ENCODE peak calls at places on chromosomes 1 and 21, in nine cellular contexts. One of them, this sample, is unnamed.

GRCh38 chr1:179910934-179911333 is 28.8 kb downstream of the TOR1AIP1 start:
- DNase-seq in stomach: no peak
- DNase-seq in mucosa of descending colon: no peak
- DNase-seq in upper lobe of right lung: no peak
- DNase-seq in kidney epithelial cell: no peak
- DNase-seq in WTC11: no peak
- DNase-seq in glutamatergic neuron: no peak
- DNase-seq in GM23338: no peak
- DNase-seq in Calu3: no peak
- DNase-seq in this sample: no peak

GRCh38 chr1:155396874-155397476 is 76.3 kb downstream of the RUSC1 start:
- DNase-seq in Calu3: no peak
- DNase-seq in WTC11: no peak
- DNase-seq in GM23338: no peak
- DNase-seq in mucosa of descending colon: peak
- DNase-seq in kidney epithelial cell: no peak
- DNase-seq in glutamatergic neuron: no peak
- DNase-seq in stomach: peak
- DNase-seq in upper lobe of right lung: peak
- DNase-seq in this sample: no peak

GRCh38 chr1:106755682-106756406 is 300.6 kb upstream of the PRMT6 start:
- DNase-seq in upper lobe of right lung: no peak
- DNase-seq in mucosa of descending colon: no peak
- DNase-seq in GM23338: no peak
- DNase-seq in kidney epithelial cell: no peak
- DNase-seq in WTC11: no peak
- DNase-seq in stomach: no peak
- DNase-seq in Calu3: peak
- DNase-seq in glutamatergic neuron: no peak
- DNase-seq in this sample: no peak

GRCh38 chr1:18927654-18928272 is 25.4 kb upstream of the ALDH4A1 start:
- DNase-seq in GM23338: no peak
- DNase-seq in mucosa of descending colon: no peak
- DNase-seq in WTC11: no peak
- DNase-seq in stomach: no peak
- DNase-seq in glutamatergic neuron: no peak
- DNase-seq in Calu3: peak
- DNase-seq in upper lobe of right lung: no peak
- DNase-seq in kidney epithelial cell: no peak
- DNase-seq in this sample: peak

GRCh38 chr1:94309216-94309615 is 71.8 kb upstream of the ARHGAP29 start:
- DNase-seq in stomach: no peak
- DNase-seq in GM23338: no peak
- DNase-seq in Calu3: no peak
- DNase-seq in kidney epithelial cell: no peak
- DNase-seq in upper lobe of right lung: no peak
- DNase-seq in WTC11: no peak
- DNase-seq in mucosa of descending colon: no peak
- DNase-seq in glutamatergic neuron: no peak
- DNase-seq in this sample: no peak

GRCh38 chr1:241834733-241835377 is 13.1 kb upstream of the EXO1 start:
- DNase-seq in GM23338: peak
- DNase-seq in WTC11: no peak
- DNase-seq in glutamatergic neuron: no peak
- DNase-seq in upper lobe of right lung: no peak
- DNase-seq in kidney epithelial cell: no peak
- DNase-seq in Calu3: peak
- DNase-seq in mucosa of descending colon: no peak
- DNase-seq in stomach: no peak
- DNase-seq in this sample: no peak

GRCh38 chr1:24321712-24322635 is 2.8 kb downstream of the GRHL3 start:
- DNase-seq in stomach: peak
- DNase-seq in WTC11: peak
- DNase-seq in glutamatergic neuron: peak
- DNase-seq in kidney epithelial cell: peak
- DNase-seq in Calu3: peak
- DNase-seq in GM23338: peak
- DNase-seq in upper lobe of right lung: peak
- DNase-seq in mucosa of descending colon: peak
- DNase-seq in this sample: peak

GRCh38 chr1:21293537-21294265 is 3.4 kb upstream of the ECE1 start:
- DNase-seq in mucosa of descending colon: peak
- DNase-seq in GM23338: no peak
- DNase-seq in kidney epithelial cell: no peak
- DNase-seq in WTC11: no peak
- DNase-seq in glutamatergic neuron: no peak
- DNase-seq in Calu3: no peak
- DNase-seq in stomach: no peak
- DNase-seq in upper lobe of right lung: no peak
- DNase-seq in this sample: peak

GRCh38 chr1:167474191-167474641 is 44.1 kb downstream of the CD247 start:
- DNase-seq in mucosa of descending colon: no peak
- DNase-seq in stomach: no peak
- DNase-seq in upper lobe of right lung: peak
- DNase-seq in GM23338: no peak
- DNase-seq in WTC11: no peak
- DNase-seq in glutamatergic neuron: no peak
- DNase-seq in Calu3: no peak
- DNase-seq in kidney epithelial cell: no peak
- DNase-seq in this sample: no peak

GRCh38 chr1:157404063-157404501 is 148.2 kb downstream of the FCRL5 start:
- DNase-seq in glutamatergic neuron: no peak
- DNase-seq in kidney epithelial cell: no peak
- DNase-seq in mucosa of descending colon: no peak
- DNase-seq in GM23338: no peak
- DNase-seq in upper lobe of right lung: no peak
- DNase-seq in Calu3: no peak
- DNase-seq in stomach: no peak
- DNase-seq in WTC11: no peak
- DNase-seq in this sample: no peak

GRCh38 chr1:184210048-184210447 is 158.5 kb downstream of the TSEN15 start:
- DNase-seq in glutamatergic neuron: no peak
- DNase-seq in mucosa of descending colon: no peak
- DNase-seq in WTC11: no peak
- DNase-seq in GM23338: no peak
- DNase-seq in upper lobe of right lung: no peak
- DNase-seq in Calu3: no peak
- DNase-seq in stomach: no peak
- DNase-seq in kidney epithelial cell: peak
- DNase-seq in this sample: no peak

GRCh38 chr1:51583532-51583931 is 33.4 kb upstream of the OSBPL9 start:
- DNase-seq in Calu3: no peak
- DNase-seq in WTC11: no peak
- DNase-seq in kidney epithelial cell: no peak
- DNase-seq in upper lobe of right lung: peak
- DNase-seq in GM23338: no peak
- DNase-seq in stomach: peak
- DNase-seq in glutamatergic neuron: no peak
- DNase-seq in mucosa of descending colon: no peak
- DNase-seq in this sample: no peak

GRCh38 chr1:233143266-233143665 is 152.3 kb downstream of the PCNX2 start:
- DNase-seq in stomach: no peak
- DNase-seq in upper lobe of right lung: no peak
- DNase-seq in GM23338: no peak
- DNase-seq in mucosa of descending colon: no peak
- DNase-seq in kidney epithelial cell: no peak
- DNase-seq in Calu3: no peak
- DNase-seq in WTC11: no peak
- DNase-seq in glutamatergic neuron: no peak
- DNase-seq in this sample: no peak
- TF ChIP-seq CTCF in stomach: no peak
- TF ChIP-seq CTCF in upper lobe of right lung: no peak
- TF ChIP-seq CTCF in GM23338: no peak
- TF ChIP-seq CTCF in mucosa of descending colon: no peak
- TF ChIP-seq CTCF in kidney epithelial cell: no peak
- TF ChIP-seq CTCF in Calu3: no peak
- TF ChIP-seq CTCF in WTC11: no peak
- TF ChIP-seq CTCF in glutamatergic neuron: no peak
- TF ChIP-seq CTCF in this sample: no peak

GRCh38 chr21:16457498-16457897 is 727.7 kb downstream of the USP25 start:
- DNase-seq in WTC11: no peak
- DNase-seq in GM23338: no peak
- DNase-seq in upper lobe of right lung: no peak
- DNase-seq in mucosa of descending colon: no peak
- DNase-seq in stomach: no peak
- DNase-seq in glutamatergic neuron: no peak
- DNase-seq in Calu3: no peak
- DNase-seq in kidney epithelial cell: no peak
- DNase-seq in this sample: no peak

GRCh38 chr21:16455978-16456377 is 726.2 kb downstream of the USP25 start:
- DNase-seq in Calu3: no peak
- DNase-seq in upper lobe of right lung: no peak
- DNase-seq in kidney epithelial cell: no peak
- DNase-seq in WTC11: no peak
- DNase-seq in GM23338: peak
- DNase-seq in mucosa of descending colon: no peak
- DNase-seq in glutamatergic neuron: peak
- DNase-seq in stomach: no peak
- DNase-seq in this sample: no peak

GRCh38 chr21:16455526-16455925 is 725.7 kb downstream of the USP25 start:
- DNase-seq in GM23338: no peak
- DNase-seq in mucosa of descending colon: no peak
- DNase-seq in stomach: no peak
- DNase-seq in glutamatergic neuron: no peak
- DNase-seq in Calu3: no peak
- DNase-seq in kidney epithelial cell: no peak
- DNase-seq in upper lobe of right lung: no peak
- DNase-seq in WTC11: no peak
- DNase-seq in this sample: no peak

DNA sequence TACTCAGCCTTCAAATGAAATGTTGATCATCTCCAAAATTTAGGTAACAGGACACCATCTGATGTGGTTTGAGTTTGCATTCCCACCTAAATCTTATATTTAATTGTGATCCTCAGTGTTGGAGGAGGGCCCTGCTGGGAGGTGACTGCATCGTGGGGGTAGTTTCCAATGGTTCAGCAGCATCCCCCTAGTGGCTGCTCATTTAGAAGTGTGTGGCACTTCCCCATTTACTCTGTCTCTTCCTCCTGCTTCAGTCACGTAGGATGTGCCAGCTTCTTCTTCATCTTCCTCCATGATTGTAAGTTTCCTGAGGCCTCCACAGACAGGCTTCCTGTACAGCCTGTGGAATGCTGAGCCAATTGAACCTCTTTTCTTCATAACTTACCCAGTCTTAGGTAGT is 731.2 kb downstream of the USP25 start:
- DNase-seq in stomach: no peak
- DNase-seq in kidney epithelial cell: no peak
- DNase-seq in mucosa of descending colon: no peak
- DNase-seq in upper lobe of right lung: no peak
- DNase-seq in glutamatergic neuron: no peak
- DNase-seq in GM23338: peak
- DNase-seq in WTC11: peak
- DNase-seq in Calu3: no peak
- DNase-seq in this sample: no peak
- TF ChIP-seq CTCF in stomach: no peak
- TF ChIP-seq CTCF in kidney epithelial cell: no peak
- TF ChIP-seq CTCF in mucosa of descending colon: no peak
- TF ChIP-seq CTCF in upper lobe of right lung: no peak
- TF ChIP-seq CTCF in glutamatergic neuron: peak
- TF ChIP-seq CTCF in GM23338: peak
- TF ChIP-seq CTCF in WTC11: no peak
- TF ChIP-seq CTCF in Calu3: no peak
- TF ChIP-seq CTCF in this sample: no peak

DNA sequence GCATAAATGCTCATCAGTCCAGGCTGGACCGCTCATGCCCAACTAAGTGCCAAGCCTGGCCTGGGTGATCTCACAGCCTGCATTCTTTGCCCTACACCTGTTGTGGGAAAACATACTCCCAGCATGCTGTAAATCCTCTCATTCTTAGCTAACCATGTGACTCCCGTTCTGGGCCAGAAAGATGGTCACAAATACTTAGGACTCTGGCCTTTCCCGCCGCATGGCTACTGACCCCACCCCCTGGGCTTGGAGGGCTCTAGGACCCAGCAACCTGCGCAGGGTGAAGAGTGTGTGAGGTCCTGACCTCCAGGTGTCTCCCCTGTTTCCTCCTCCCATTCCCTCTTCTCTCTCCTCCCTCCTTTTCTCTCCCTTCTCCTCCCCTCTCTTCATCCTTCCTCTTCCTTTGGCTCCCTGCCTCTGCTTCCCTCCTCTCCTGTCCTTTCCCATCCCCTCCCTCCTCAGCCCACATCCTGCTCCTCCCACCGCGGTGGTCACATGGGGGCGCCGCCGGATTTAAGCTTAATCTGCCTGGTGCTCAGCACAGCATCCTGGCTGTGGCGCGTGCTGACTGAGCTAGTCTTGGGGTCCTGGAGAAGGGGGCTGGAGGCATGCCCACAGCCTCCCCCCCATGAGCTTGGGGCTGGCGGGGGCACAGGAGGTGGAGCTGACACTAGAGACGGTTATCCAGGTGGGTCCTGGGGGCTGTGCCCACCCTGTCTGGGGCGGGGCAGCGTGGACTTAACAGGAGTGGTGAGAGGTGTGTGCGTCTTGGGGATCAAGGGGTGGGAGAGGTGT is at the start of gene CROCC:
- DNase-seq in glutamatergic neuron: peak
- DNase-seq in stomach: no peak
- DNase-seq in GM23338: peak
- DNase-seq in upper lobe of right lung: peak
- DNase-seq in mucosa of descending colon: peak
- DNase-seq in WTC11: peak
- DNase-seq in Calu3: no peak
- DNase-seq in kidney epithelial cell: peak
- DNase-seq in this sample: peak
- TF ChIP-seq CTCF in glutamatergic neuron: no peak
- TF ChIP-seq CTCF in stomach: no peak
- TF ChIP-seq CTCF in GM23338: peak
- TF ChIP-seq CTCF in upper lobe of right lung: no peak
- TF ChIP-seq CTCF in mucosa of descending colon: no peak
- TF ChIP-seq CTCF in WTC11: no peak
- TF ChIP-seq CTCF in Calu3: no peak
- TF ChIP-seq CTCF in kidney epithelial cell: no peak
- TF ChIP-seq CTCF in this sample: no peak

GRCh38 chr1:169878498-169878897 is 15.2 kb downstream of the SCYL3 start:
- DNase-seq in Calu3: no peak
- DNase-seq in stomach: no peak
- DNase-seq in mucosa of descending colon: no peak
- DNase-seq in upper lobe of right lung: no peak
- DNase-seq in WTC11: no peak
- DNase-seq in kidney epithelial cell: no peak
- DNase-seq in glutamatergic neuron: no peak
- DNase-seq in GM23338: no peak
- DNase-seq in this sample: no peak

GRCh38 chr1:169874229-169874628 is 19.5 kb downstream of the SCYL3 start:
- DNase-seq in Calu3: no peak
- DNase-seq in stomach: no peak
- DNase-seq in WTC11: no peak
- DNase-seq in glutamatergic neuron: no peak
- DNase-seq in GM23338: no peak
- DNase-seq in kidney epithelial cell: no peak
- DNase-seq in mucosa of descending colon: no peak
- DNase-seq in upper lobe of right lung: no peak
- DNase-seq in this sample: no peak

GRCh38 chr1:169879034-169879835 is 14.5 kb downstream of the SCYL3 start:
- DNase-seq in GM23338: no peak
- DNase-seq in WTC11: no peak
- DNase-seq in kidney epithelial cell: no peak
- DNase-seq in stomach: no peak
- DNase-seq in glutamatergic neuron: no peak
- DNase-seq in mucosa of descending colon: no peak
- DNase-seq in Calu3: no peak
- DNase-seq in upper lobe of right lung: no peak
- DNase-seq in this sample: no peak

GRCh38 chr1:169882039-169882511 is 11.6 kb downstream of the SCYL3 start:
- DNase-seq in kidney epithelial cell: no peak
- DNase-seq in Calu3: no peak
- DNase-seq in GM23338: no peak
- DNase-seq in WTC11: no peak
- DNase-seq in glutamatergic neuron: no peak
- DNase-seq in stomach: no peak
- DNase-seq in mucosa of descending colon: no peak
- DNase-seq in upper lobe of right lung: no peak
- DNase-seq in this sample: no peak

GRCh38 chr1:169877800-169878491 is 15.8 kb downstream of the SCYL3 start:
- DNase-seq in glutamatergic neuron: no peak
- DNase-seq in WTC11: no peak
- DNase-seq in upper lobe of right lung: no peak
- DNase-seq in Calu3: no peak
- DNase-seq in kidney epithelial cell: no peak
- DNase-seq in mucosa of descending colon: no peak
- DNase-seq in GM23338: no peak
- DNase-seq in stomach: no peak
- DNase-seq in this sample: no peak
- TF ChIP-seq CTCF in glutamatergic neuron: no peak
- TF ChIP-seq CTCF in WTC11: no peak
- TF ChIP-seq CTCF in upper lobe of right lung: no peak
- TF ChIP-seq CTCF in Calu3: no peak
- TF ChIP-seq CTCF in kidney epithelial cell: no peak
- TF ChIP-seq CTCF in mucosa of descending colon: no peak
- TF ChIP-seq CTCF in GM23338: no peak
- TF ChIP-seq CTCF in stomach: no peak
- TF ChIP-seq CTCF in this sample: no peak